ENCODE peak calls at places on chromosomes 11 and 22, in six cellular contexts. H is stimulated activated CD8-positive, alpha-beta memory T cell treated with anti-CD3 and anti-CD28 coated beads, Interleukin-15, amount 100 ng/mL, for 4 hours; F is NCI-H774; R is astrocyte of the cerebellum; Z is germinal center; M is NCI-H1105. K is an unnamed sample.

GRCh38 chr22:21045585-21046294 is at the start of gene LRRC74B:
- DNase-seq in F (peak; percentile 90), M (peak; percentile 88), H (peak; percentile 27), R (peak; percentile 79), Z (peak; percentile 87), K (peak; percentile 93)

GRCh38 chr11:90847268-90847886 is 624.5 kb upstream of the CHORDC1 start:
- DNase-seq in M (no peak), R (no peak), Z (no peak), F (no peak), H (no peak), K (no peak)

GRCh38 chr11:132429685-132430084 is 1059.3 kb downstream of the NTM start:
- DNase-seq in Z (no peak), H (no peak), F (no peak), M (no peak), R (no peak), K (no peak)

GRCh38 chr22:48156603-48157355 is 1394.3 kb downstream of the TBC1D22A start:
- DNase-seq in R (no peak), M (no peak), F (no peak), Z (no peak), H (no peak), K (no peak)

GRCh38 chr22:22074634-22075381 is 92.2 kb upstream of the TOP3B start:
- DNase-seq in H (no peak), M (no peak), Z (no peak), F (no peak), R (no peak), K (no peak)

GRCh38 chr11:69455969-69456368 is 25.5 kb upstream of the LINC01488 start:
- DNase-seq in F (no peak), M (no peak), H (no peak), Z (no peak), R (no peak), K (no peak)

GRCh38 chr11:64591257-64592233 is 525 bp downstream of the SLC22A12 start:
- DNase-seq in R (no peak), Z (no peak), F (no peak), M (no peak), H (no peak), K (peak; percentile 61)

GRCh38 chr22:21657361-21658118 is 8.3 kb upstream of the PPIL2 start:
- DNase-seq in R (no peak), H (peak; percentile 46), M (peak; percentile 90), F (peak; percentile 90), Z (peak; percentile 94), K (peak; percentile 83)

GRCh38 chr22:17161991-17162390 is 2.9 kb upstream of the HDHD5 start:
- DNase-seq in H (no peak), R (no peak), M (no peak), F (no peak), Z (no peak), K (no peak)

GRCh38 chr11:59866397-59866796 is at the start of gene TCN1:
- DNase-seq in F (no peak), R (no peak), H (no peak), Z (no peak), M (no peak), K (no peak)

GRCh38 chr11:38005597-38005996 is 1407.6 kb upstream of the RAG2 start:
- DNase-seq in F (no peak), R (peak; percentile 13), H (no peak), M (no peak), Z (no peak), K (peak; percentile 38)

GRCh38 chr11:95108159-95108611 is 18.5 kb downstream of the ENDOD1 start:
- DNase-seq in Z (no peak), F (no peak), H (no peak), R (no peak), M (no peak), K (no peak)

K was measured in left lung.